ENCODE peak calls at places on chromosomes 13 and 19, in ten cellular contexts. Y is pancreas; H is astrocyte; F is SK-N-SH; L is CD4-positive, alpha-beta T cell; E is psoas muscle; P is neural progenitor cell; I is RWPE1; M is body of pancreas; X is IMR-90. R is an unnamed sample.

GRCh38 chr13:75902166-75903104 is 266.3 kb downstream of the LMO7 start:
- DNase-seq in Y (no peak), H (no peak), F (no peak), L (no peak), E (no peak), P (no peak), I (no peak), M (no peak), X (no peak), R (no peak)

GRCh38 chr19:58010507-58010906 is 7.9 kb upstream of the ZNF606 start:
- DNase-seq in Y (no peak), H (no peak), F (no peak), L (no peak), E (no peak), P (no peak), I (no peak), M (no peak), X (no peak), R (no peak)

GRCh38 chr13:46552888-46553520 is at the start of gene LRCH1:
- DNase-seq in Y (peak; percentile 89), H (peak; percentile 80), F (peak; percentile 93), L (peak; percentile 86), E (peak; percentile 92), P (peak; percentile 91), I (peak; percentile 87), M (peak; percentile 86), X (peak; percentile 80), R (peak; percentile 74)

GRCh38 chr19:19463348-19464117 is 51.8 kb downstream of the TSSK6 start:
- DNase-seq in Y (no peak), H (peak; percentile 78), F (no peak), L (no peak), E (peak; percentile 76), P (no peak), I (no peak), M (peak; percentile 44), X (peak; percentile 86), R (no peak)

GRCh38 chr13:50580684-50581305 is 262.7 kb downstream of the DLEU7 start:
- DNase-seq in Y (no peak), H (peak; percentile 98), F (no peak), L (no peak), E (no peak), P (no peak), I (no peak), M (no peak), X (peak; percentile 80), R (no peak)

GRCh38 chr19:43901395-43902390 is 33.4 kb downstream of the ZNF45 start:
- DNase-seq in Y (peak; percentile 85), H (peak; percentile 87), F (peak; percentile 78), L (peak; percentile 68), E (peak; percentile 83), P (peak; percentile 91), I (peak; percentile 61), M (peak; percentile 77), X (peak; percentile 88), R (peak; percentile 69)

GRCh38 chr13:50208826-50209335 is 193.6 kb downstream of the KCNRG start:
- DNase-seq in Y (no peak), H (peak; percentile 91), F (no peak), L (no peak), E (peak; percentile 60), P (peak; percentile 42), I (no peak), M (peak; percentile 15), X (peak; percentile 76), R (peak; percentile 22)

GRCh38 chr13:49292742-49293498 is 45.2 kb downstream of the CDADC1 start:
- DNase-seq in Y (no peak), H (peak; percentile 76), F (peak; percentile 49), L (no peak), E (peak; percentile 67), P (no peak), I (no peak), M (peak; percentile 39), X (peak; percentile 96), R (no peak)

GRCh38 chr19:23071087-23071511 is 45.7 kb upstream of the ZNF730 start:
- DNase-seq in Y (peak; percentile 62), H (peak; percentile 18), F (peak; percentile 66), L (no peak), E (no peak), P (no peak), I (no peak), M (no peak), X (peak; percentile 3), R (no peak)

DNA sequence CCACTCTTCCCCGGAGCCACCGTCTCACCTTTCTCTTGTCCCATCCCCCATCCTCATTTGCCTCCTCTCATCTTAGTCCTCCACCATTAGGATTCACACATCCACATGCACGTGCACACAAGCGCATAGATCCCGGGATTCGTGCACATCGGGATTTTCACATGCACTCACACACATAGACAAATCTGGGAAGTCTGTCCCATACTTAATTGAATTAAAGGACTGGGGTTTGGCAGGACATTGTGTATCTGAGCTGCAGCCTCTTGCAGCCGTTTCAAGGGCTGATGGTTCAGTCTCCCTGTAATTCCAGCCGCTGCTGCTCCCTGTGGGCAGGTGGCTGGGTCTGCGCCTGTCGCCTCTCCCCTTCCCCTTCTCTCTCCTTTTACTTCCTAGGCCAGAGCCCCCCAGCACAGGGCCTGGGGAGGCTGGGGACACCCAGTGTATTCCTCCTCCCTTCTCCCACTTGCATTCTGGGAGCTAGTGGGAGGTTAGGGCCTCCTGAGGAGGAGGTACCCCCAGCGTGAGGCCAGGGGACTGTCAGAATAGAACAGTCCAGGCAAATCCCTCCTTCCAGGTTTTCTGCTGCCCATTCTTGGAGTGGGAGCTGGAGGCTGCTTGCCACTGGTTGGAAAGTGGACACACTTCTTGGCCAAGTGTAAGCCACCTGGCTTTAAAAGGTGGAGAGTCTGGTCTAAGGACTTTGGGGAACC is 43.6 kb downstream of the LYL1 start:
- DNase-seq in Y (no peak), H (no peak), F (no peak), L (no peak), E (no peak), P (peak; percentile 50), I (no peak), M (no peak), X (no peak), R (no peak)
- TF ChIP-seq CTCF in Y (no peak), H (no peak), F (no peak), L (no peak), E (no peak), P (peak; percentile 15), I (no peak), M (no peak), X (no peak), R (no peak)

DNA sequence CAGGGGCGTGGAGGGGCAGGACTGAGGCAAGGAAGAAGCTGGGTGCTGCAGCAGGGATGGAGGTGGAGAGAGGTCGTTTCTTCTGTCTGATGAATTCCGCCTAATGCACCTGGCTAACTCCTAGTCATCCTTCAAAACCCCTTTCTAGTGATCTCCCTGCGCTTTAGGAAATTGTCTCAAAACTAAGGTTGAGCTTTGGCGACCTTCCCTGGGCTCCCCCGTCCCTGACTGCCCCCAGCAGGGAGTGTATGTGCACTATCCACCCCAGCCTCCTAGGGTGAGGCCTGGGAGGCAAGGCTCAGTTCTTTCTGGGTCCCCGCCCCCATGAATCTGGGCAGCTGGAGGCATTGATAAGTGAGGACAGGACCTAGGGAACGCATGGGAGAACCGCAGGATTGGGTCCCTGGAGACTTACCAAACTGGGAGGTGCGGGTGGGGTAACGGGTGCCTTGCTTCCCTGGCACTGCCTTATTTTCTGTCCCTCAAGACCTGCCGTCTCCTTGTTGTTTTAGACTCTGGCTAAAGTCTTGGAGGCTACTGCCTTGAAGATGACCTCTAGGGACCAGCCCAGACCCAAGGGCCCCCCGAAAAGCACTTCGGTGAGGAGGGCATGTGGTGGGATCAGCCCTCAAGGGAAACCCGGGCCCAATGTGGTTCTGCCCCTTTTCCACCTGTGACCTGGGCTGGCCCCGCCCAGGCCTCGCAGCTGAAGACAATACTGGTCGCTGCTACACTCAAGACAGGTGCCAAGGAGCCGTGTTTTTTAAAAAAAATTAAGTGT is 512 bp downstream of the TLE6 start:
- DNase-seq in Y (no peak), H (no peak), F (no peak), L (no peak), E (no peak), P (peak; percentile 23), I (no peak), M (peak; percentile 69), X (no peak), R (no peak)
- TF ChIP-seq CTCF in Y (no peak), H (no peak), F (no peak), L (no peak), E (no peak), P (no peak), I (no peak), M (no peak), X (no peak), R (no peak)

GRCh38 chr13:66714795-66715194 is 515.3 kb downstream of the PCDH9 start:
- DNase-seq in Y (no peak), H (no peak), F (no peak), L (no peak), E (no peak), P (no peak), I (no peak), M (no peak), X (no peak), R (no peak)
- TF ChIP-seq CTCF in Y (no peak), H (no peak), F (peak; percentile 46), L (no peak), E (no peak), P (peak; percentile 11), I (no peak), M (no peak), X (no peak), R (peak; percentile 46)

GRCh38 chr13:33313504-33313903 is 27.9 kb upstream of the STARD13 start:
- DNase-seq in Y (no peak), H (no peak), F (no peak), L (no peak), E (no peak), P (no peak), I (no peak), M (no peak), X (no peak), R (no peak)

GRCh38 chr13:33307820-33308219 is 22.3 kb upstream of the STARD13 start:
- DNase-seq in Y (no peak), H (peak; percentile 90), F (no peak), L (no peak), E (no peak), P (no peak), I (no peak), M (no peak), X (peak; percentile 55), R (no peak)

GRCh38 chr13:33310245-33311038 is 24.9 kb upstream of the STARD13 start:
- DNase-seq in Y (no peak), H (no peak), F (no peak), L (no peak), E (no peak), P (no peak), I (no peak), M (no peak), X (no peak), R (no peak)

GRCh38 chr13:33311040-33311439 is 25.5 kb upstream of the STARD13 start:
- DNase-seq in Y (no peak), H (no peak), F (no peak), L (no peak), E (no peak), P (no peak), I (no peak), M (no peak), X (no peak), R (no peak)

GRCh38 chr13:33312150-33312908 is 26.8 kb upstream of the STARD13 start:
- DNase-seq in Y (no peak), H (no peak), F (no peak), L (no peak), E (no peak), P (no peak), I (peak; percentile 21), M (no peak), X (peak; percentile 37), R (no peak)
- TF ChIP-seq CTCF in Y (no peak), H (no peak), F (peak; percentile 37), L (no peak), E (peak; percentile 43), P (no peak), I (peak; percentile 11), M (peak; percentile 32), X (peak; percentile 33), R (no peak)

GRCh38 chr13:37059848-37060192 is 332 bp upstream of the SUPT20H start:
- DNase-seq in Y (no peak), H (no peak), F (no peak), L (no peak), E (no peak), P (no peak), I (no peak), M (no peak), X (no peak), R (no peak)
- TF ChIP-seq CTCF in Y (no peak), H (no peak), F (no peak), L (no peak), E (no peak), P (no peak), I (no peak), M (no peak), X (no peak), R (no peak)

R was measured in neural crest cell.